ENCODE peak calls at places on chromosomes 6 and 20, in seven cellular contexts. A, R, D, Y, X, N and C are unnamed samples.

GRCh38 chr6:168695701-168696100 is 254.7 kb downstream of the SMOC2 start:
- DNase-seq in A (no peak), Y (no peak), X (no peak), N (no peak), R (no peak), D (no peak), C (no peak)

GRCh38 chr6:157554747-157555146 is 173.8 kb downstream of the ZDHHC14 start:
- DNase-seq in X (no peak), D (no peak), Y (no peak), N (no peak), A (no peak), R (no peak), C (no peak)

GRCh38 chr6:63418741-63419140 is 99.0 kb upstream of the LGSN start:
- DNase-seq in D (no peak), Y (no peak), X (no peak), R (no peak), N (no peak), A (no peak), C (no peak)

GRCh38 chr6:45822269-45822812 is 193.3 kb downstream of the CLIC5 start:
- DNase-seq in R (no peak), A (no peak), N (no peak), X (no peak), Y (no peak), D (no peak), C (no peak)

GRCh38 chr20:10474606-10475184 is 39.6 kb downstream of the SLX4IP start:
- DNase-seq in Y (no peak), X (peak), R (no peak), D (no peak), A (peak), N (no peak), C (no peak)

GRCh38 chr20:2299301-2299700 is 3.5 kb downstream of the TGM3 start:
- DNase-seq in Y (no peak), R (no peak), D (no peak), A (no peak), N (no peak), X (no peak), C (peak)

GRCh38 chr6:15518057-15518456 is 144.8 kb downstream of the DTNBP1 start:
- DNase-seq in Y (no peak), R (no peak), D (no peak), X (no peak), N (no peak), A (no peak), C (no peak)

GRCh38 chr6:31903957-31904356 is 2.1 kb upstream of the ZBTB12 start:
- DNase-seq in N (no peak), Y (no peak), R (no peak), A (no peak), X (peak), D (no peak), C (no peak)

GRCh38 chr6:26552205-26552604 is 14.0 kb downstream of the HMGN4 start:
- DNase-seq in Y (no peak), A (no peak), D (no peak), N (no peak), X (no peak), R (no peak), C (no peak)

GRCh38 chr20:59007758-59008511 is 881 bp upstream of the CTSZ start:
- DNase-seq in N (no peak), R (no peak), Y (peak), D (no peak), A (peak), X (no peak), C (peak)

GRCh38 chr20:44888226-44889103 is 3.0 kb downstream of the YWHAB start:
- DNase-seq in R (no peak), X (peak), D (no peak), N (peak), Y (no peak), A (no peak), C (no peak)

GRCh38 chr6:109284675-109285074 is 97.6 kb downstream of the CD164 start:
- DNase-seq in N (no peak), R (no peak), D (no peak), X (no peak), Y (no peak), A (no peak), C (no peak)

GRCh38 chr20:1438361-1438760 is 28.3 kb downstream of the NSFL1C start:
- DNase-seq in Y (no peak), D (no peak), A (no peak), N (no peak), R (no peak), X (no peak), C (no peak)

GRCh38 chr6:94045473-94045872 is 626.1 kb upstream of the EPHA7 start:
- DNase-seq in A (no peak), X (no peak), N (no peak), R (no peak), D (no peak), Y (peak), C (no peak)

GRCh38 chr20:60102665-60103210 is 144.5 kb downstream of the CDH26 start:
- DNase-seq in X (no peak), Y (no peak), R (no peak), D (no peak), N (no peak), A (no peak), C (no peak)

GRCh38 chr20:33444797-33445560 is 1.4 kb upstream of the SNTA1 start:
- DNase-seq in A (peak), N (no peak), X (no peak), R (no peak), D (no peak), Y (no peak), C (no peak)

GRCh38 chr6:101545171-101545570 is 151.7 kb downstream of the GRIK2 start:
- DNase-seq in Y (no peak), N (peak), D (no peak), R (no peak), X (peak), A (no peak), C (no peak)

GRCh38 chr6:137271245-137272183 is 52.3 kb upstream of the IFNGR1 start:
- DNase-seq in X (peak), D (peak), N (peak), A (no peak), R (no peak), Y (peak), C (no peak)

GRCh38 chr20:54452277-54452676 is 23.1 kb upstream of the DOK5 start:
- DNase-seq in R (no peak), D (no peak), X (no peak), A (no peak), N (no peak), Y (no peak), C (no peak)

GRCh38 chr6:11943060-11943459 is 69.1 kb upstream of the HIVEP1 start:
- DNase-seq in D (no peak), X (no peak), N (no peak), A (no peak), Y (no peak), R (no peak), C (no peak)

GRCh38 chr6:44219053-44219814 is 2.5 kb downstream of the MYMX start:
- DNase-seq in R (peak), Y (no peak), N (peak), A (peak), D (no peak), X (no peak), C (peak)

GRCh38 chr6:114080891-114081510 is 110.1 kb upstream of the HDAC2 start:
- DNase-seq in D (no peak), Y (no peak), N (no peak), A (no peak), R (no peak), X (no peak), C (no peak)

GRCh38 chr20:62653951-62654685 is 11.8 kb downstream of the SLCO4A1 start:
- DNase-seq in N (no peak), D (no peak), X (no peak), R (no peak), A (no peak), Y (no peak), C (no peak)

GRCh38 chr6:169340395-169340794 is 86.7 kb upstream of the THBS2 start:
- DNase-seq in D (no peak), Y (no peak), X (no peak), R (no peak), N (no peak), A (no peak), C (no peak)

GRCh38 chr6:105983763-105984162 is 102.4 kb upstream of the PRDM1 start:
- DNase-seq in Y (no peak), D (no peak), A (no peak), X (no peak), N (no peak), R (no peak), C (no peak)

GRCh38 chr6:55997223-55997874 is 122.0 kb upstream of the BMP5 start:
- DNase-seq in D (no peak), R (no peak), Y (no peak), X (no peak), N (no peak), A (no peak), C (no peak)

GRCh38 chr20:64168381-64169088 is 4.3 kb downstream of the MYT1 start:
- DNase-seq in X (no peak), D (no peak), A (no peak), Y (no peak), R (no peak), N (no peak), C (no peak)

GRCh38 chr6:16927205-16927604 is 165.9 kb upstream of the ATXN1 start:
- DNase-seq in R (no peak), N (no peak), Y (no peak), A (no peak), D (no peak), X (no peak), C (no peak)

GRCh38 chr20:35698298-35699126 is 640 bp downstream of the NFS1 start:
- DNase-seq in A (peak), Y (no peak), N (no peak), X (no peak), D (no peak), R (no peak), C (peak)

GRCh38 chr6:136717297-136717990 is 74.8 kb downstream of the MAP3K5 start:
- DNase-seq in D (no peak), A (no peak), X (peak), R (no peak), Y (no peak), N (peak), C (no peak)

GRCh38 chr20:3786126-3786484 is 435 bp downstream of the CENPB start:
- DNase-seq in N (peak), A (peak), R (no peak), Y (no peak), D (no peak), X (peak), C (peak)

GRCh38 chr6:114346451-114346850 is 3.6 kb upstream of the HS3ST5 start:
- DNase-seq in N (no peak), A (no peak), D (no peak), Y (no peak), R (no peak), X (no peak), C (no peak)

GRCh38 chr6:103455275-103455674 is 1404.4 kb downstream of the HACE1 start:
- DNase-seq in N (no peak), A (no peak), R (no peak), D (no peak), X (no peak), Y (no peak), C (no peak)

GRCh38 chr6:97663252-97663651 is 380.2 kb upstream of the MMS22L start:
- DNase-seq in Y (no peak), X (no peak), D (no peak), A (no peak), N (no peak), R (no peak), C (no peak)

GRCh38 chr20:60680554-60680953 is 571.5 kb upstream of the CDH4 start:
- DNase-seq in Y (no peak), N (no peak), A (no peak), R (no peak), X (no peak), D (no peak), C (no peak)

GRCh38 chr6:71579902-71580301 is 291.3 kb downstream of the OGFRL1 start:
- DNase-seq in A (no peak), D (no peak), X (no peak), N (no peak), Y (no peak), R (no peak), C (no peak)

GRCh38 chr6:167157414-167157813 is 366 bp downstream of the GPR31 start:
- DNase-seq in Y (no peak), R (no peak), X (no peak), D (no peak), N (no peak), A (no peak), C (no peak)

GRCh38 chr6:138339024-138339423 is 38.7 kb upstream of the SMIM28 start:
- DNase-seq in X (no peak), N (no peak), A (no peak), D (no peak), R (no peak), Y (no peak), C (no peak)

GRCh38 chr6:122649701-122650100 is 39.5 kb downstream of the PKIB start:
- DNase-seq in A (no peak), X (peak), Y (no peak), D (no peak), N (peak), R (no peak), C (no peak)